ENCODE peak calls at places on chromosomes 12 and 14, in six cellular contexts. N is mesendoderm, K is IMR-90, T is neuronal stem cell, W is H1, R is H9. Z is an unnamed sample.

GRCh38 chr12:12266389-12266872 is 413 bp downstream of the LRP6 start:
- DNase-seq in N (peak), K (no peak), T (no peak), W (no peak), R (no peak), Z (no peak)

GRCh38 chr12:122545855-122546254 is 18.8 kb downstream of the KNTC1 start:
- DNase-seq in N (no peak), K (no peak), T (no peak), W (no peak), R (no peak), Z (no peak)

GRCh38 chr12:95767703-95768102 is 22.9 kb downstream of the NTN4 start:
- DNase-seq in N (no peak), K (peak), T (no peak), W (no peak), R (no peak), Z (no peak)

GRCh38 chr12:15037091-15037723 is 64.4 kb downstream of the PDE6H start:
- DNase-seq in N (peak), K (no peak), T (no peak), W (no peak), R (no peak), Z (no peak)

GRCh38 chr12:72264548-72265175 is 7.5 kb upstream of the TRHDE start:
- DNase-seq in N (peak), K (peak), T (no peak), W (no peak), R (no peak), Z (peak)

GRCh38 chr12:66352197-66352596 is 49.9 kb downstream of the HELB start:
- DNase-seq in N (peak), K (peak), T (no peak), W (peak), R (peak), Z (peak)

GRCh38 chr12:57216014-57216891 is at the start of gene NXPH4:
- DNase-seq in N (peak), K (no peak), T (no peak), W (no peak), R (peak), Z (no peak)

GRCh38 chr14:105092124-105092911 is 27.1 kb upstream of the GPR132 start:
- DNase-seq in N (no peak), K (no peak), T (no peak), W (no peak), R (peak), Z (peak)

GRCh38 chr14:74261288-74261687 is 22.0 kb downstream of the VSX2 start:
- DNase-seq in N (no peak), K (no peak), T (no peak), W (no peak), R (no peak), Z (no peak)

GRCh38 chr12:22653075-22653474 is 28.1 kb downstream of the ETNK1 start:
- DNase-seq in N (no peak), K (peak), T (no peak), W (no peak), R (no peak), Z (no peak)

GRCh38 chr12:13941258-13942249 is 39.8 kb downstream of the GRIN2B start:
- DNase-seq in N (peak), K (peak), T (peak), W (peak), R (peak), Z (peak)

GRCh38 chr12:62709321-62709720 is 225.6 kb downstream of the PPM1H start:
- DNase-seq in N (no peak), K (no peak), T (no peak), W (no peak), R (no peak), Z (no peak)

GRCh38 chr14:24360281-24360680 is 7.7 kb upstream of the NFATC4 start:
- DNase-seq in N (no peak), K (no peak), T (no peak), W (no peak), R (no peak), Z (no peak)

GRCh38 chr12:119328111-119328510 is 6.4 kb upstream of the CCDC60 start:
- DNase-seq in N (peak), K (no peak), T (no peak), W (no peak), R (peak), Z (no peak)

GRCh38 chr12:110883251-110883650 is 36.5 kb downstream of the CCDC63 start:
- DNase-seq in N (no peak), K (no peak), T (no peak), W (no peak), R (no peak), Z (no peak)

GRCh38 chr12:53820503-53820902 is 68.7 kb upstream of the CISTR start:
- DNase-seq in N (peak), K (peak), T (no peak), W (no peak), R (no peak), Z (peak)

GRCh38 chr12:26723379-26724308 is 109.3 kb downstream of the ITPR2 start:
- DNase-seq in N (no peak), K (peak), T (no peak), W (no peak), R (no peak), Z (peak)

GRCh38 chr12:27555928-27556778 is 32.1 kb downstream of the PPFIBP1 start:
- DNase-seq in N (no peak), K (no peak), T (no peak), W (no peak), R (no peak), Z (peak)

GRCh38 chr14:64707661-64708060 is 3.4 kb downstream of the PLEKHG3 start:
- DNase-seq in N (peak), K (peak), T (no peak), W (no peak), R (no peak), Z (peak)

GRCh38 chr14:64706119-64706465 is 1.9 kb downstream of the PLEKHG3 start:
- DNase-seq in N (peak), K (no peak), T (no peak), W (no peak), R (no peak), Z (no peak)

GRCh38 chr14:64708148-64709004 is 4.2 kb downstream of the PLEKHG3 start:
- DNase-seq in N (peak), K (peak), T (no peak), W (no peak), R (peak), Z (peak)

GRCh38 chr14:64705406-64706118 is 1.3 kb downstream of the PLEKHG3 start:
- DNase-seq in N (peak), K (no peak), T (no peak), W (no peak), R (no peak), Z (peak)

GRCh38 chr14:64706552-64707193 is 2.4 kb downstream of the PLEKHG3 start:
- DNase-seq in N (peak), K (no peak), T (peak), W (no peak), R (peak), Z (peak)
- H2BK15ac ChIP-seq in N (no peak), K (no peak), T (no peak), W (peak), R (no peak), Z (peak)

GRCh38 chr12:80038062-80038560 is 61.2 kb upstream of the OTOGL start:
- DNase-seq in N (no peak), K (peak), T (no peak), W (no peak), R (no peak), Z (peak)

GRCh38 chr12:80044694-80045046 is 54.7 kb upstream of the OTOGL start:
- DNase-seq in N (no peak), K (peak), T (no peak), W (no peak), R (no peak), Z (peak)

GRCh38 chr12:80041071-80041470 is 58.3 kb upstream of the OTOGL start:
- DNase-seq in N (peak), K (no peak), T (no peak), W (no peak), R (no peak), Z (peak)

GRCh38 chr12:80041691-80042090 is 57.6 kb upstream of the OTOGL start:
- DNase-seq in N (no peak), K (peak), T (no peak), W (no peak), R (no peak), Z (peak)

GRCh38 chr12:80040075-80040738 is 59.1 kb upstream of the OTOGL start:
- DNase-seq in N (no peak), K (peak), T (no peak), W (no peak), R (no peak), Z (peak)
- H2BK15ac ChIP-seq in N (no peak), K (peak), T (no peak), W (no peak), R (no peak), Z (no peak)

GRCh38 chr12:124993568-124994434 is at the start of gene BRI3BP:
- DNase-seq in N (peak), K (peak), T (peak), W (no peak), R (peak), Z (peak)
- H2BK15ac ChIP-seq in N (no peak), K (no peak), T (no peak), W (peak), R (no peak), Z (peak)

GRCh38 chr14:45140661-45141187 is 5.0 kb downstream of the FANCM start:
- DNase-seq in N (peak), K (no peak), T (no peak), W (no peak), R (peak), Z (no peak)

GRCh38 chr14:45145214-45145613 is 9.5 kb downstream of the FANCM start:
- DNase-seq in N (no peak), K (no peak), T (no peak), W (no peak), R (no peak), Z (no peak)

GRCh38 chr14:45150386-45150890 is 14.7 kb downstream of the FANCM start:
- DNase-seq in N (no peak), K (no peak), T (no peak), W (no peak), R (no peak), Z (no peak)

GRCh38 chr14:45149602-45150001 is 13.9 kb downstream of the FANCM start:
- DNase-seq in N (no peak), K (no peak), T (no peak), W (no peak), R (no peak), Z (no peak)

GRCh38 chr14:45144658-45145057 is 8.9 kb downstream of the FANCM start:
- DNase-seq in N (no peak), K (no peak), T (no peak), W (no peak), R (no peak), Z (no peak)
- H2BK15ac ChIP-seq in N (no peak), K (no peak), T (no peak), W (no peak), R (no peak), Z (no peak)

GRCh38 chr12:75699251-75699650 is 187.8 kb upstream of the KRR1 start:
- DNase-seq in N (no peak), K (no peak), T (no peak), W (no peak), R (no peak), Z (no peak)

GRCh38 chr12:75701859-75702258 is 190.4 kb upstream of the KRR1 start:
- DNase-seq in N (no peak), K (no peak), T (no peak), W (no peak), R (no peak), Z (no peak)

GRCh38 chr12:75698052-75698451 is 186.6 kb upstream of the KRR1 start:
- DNase-seq in N (no peak), K (no peak), T (no peak), W (no peak), R (no peak), Z (no peak)

GRCh38 chr12:75702477-75703093 is 191.2 kb upstream of the KRR1 start:
- DNase-seq in N (no peak), K (no peak), T (no peak), W (no peak), R (no peak), Z (no peak)

DNA sequence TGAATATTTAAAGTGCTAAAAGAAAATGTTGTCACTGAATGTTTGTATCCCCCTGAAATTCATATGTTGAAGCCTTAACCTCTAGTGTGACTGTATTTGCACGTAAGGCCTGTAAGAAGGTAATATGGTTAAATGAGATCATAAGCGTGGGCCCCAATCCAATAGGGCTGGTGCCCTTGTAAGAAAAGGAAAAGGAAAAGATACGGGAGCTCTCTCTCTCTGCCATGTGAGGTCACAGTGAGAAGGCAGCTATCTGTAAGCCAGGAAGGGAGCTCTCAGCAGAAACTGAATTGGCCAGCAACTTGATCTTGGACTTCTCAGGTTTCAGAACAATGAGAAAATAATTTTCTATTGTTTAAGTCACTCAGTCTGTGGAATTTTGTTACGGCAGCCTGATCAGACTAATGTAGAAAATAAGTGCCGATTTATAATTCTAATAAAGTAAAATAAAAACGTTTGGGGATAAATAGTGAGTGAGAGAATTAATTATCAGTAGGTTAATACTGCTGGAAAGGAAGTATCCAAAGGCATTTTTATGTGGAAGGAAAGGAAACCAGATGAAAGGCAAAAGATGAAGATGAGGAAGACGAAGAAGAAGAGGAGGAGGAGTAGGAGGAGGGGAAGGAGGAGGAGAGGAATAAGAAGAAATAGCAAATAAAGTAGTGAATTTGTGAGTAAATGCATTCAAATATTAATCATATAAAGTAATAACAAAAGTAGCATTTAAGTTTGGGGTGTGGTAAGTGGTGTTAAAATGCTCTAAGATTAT is 188.5 kb upstream of the KRR1 start:
- DNase-seq in N (peak), K (peak), T (no peak), W (no peak), R (no peak), Z (no peak)
- H2BK15ac ChIP-seq in N (no peak), K (no peak), T (no peak), W (no peak), R (no peak), Z (no peak)

GRCh38 chr14:99831915-99832314 is 38.7 kb downstream of the EML1 start:
- DNase-seq in N (no peak), K (no peak), T (no peak), W (no peak), R (no peak), Z (no peak)

GRCh38 chr14:99832326-99832725 is 39.1 kb downstream of the EML1 start:
- DNase-seq in N (no peak), K (no peak), T (no peak), W (no peak), R (peak), Z (no peak)

GRCh38 chr14:99824776-99825175 is 31.6 kb downstream of the EML1 start:
- DNase-seq in N (no peak), K (no peak), T (no peak), W (no peak), R (no peak), Z (no peak)

DNA sequence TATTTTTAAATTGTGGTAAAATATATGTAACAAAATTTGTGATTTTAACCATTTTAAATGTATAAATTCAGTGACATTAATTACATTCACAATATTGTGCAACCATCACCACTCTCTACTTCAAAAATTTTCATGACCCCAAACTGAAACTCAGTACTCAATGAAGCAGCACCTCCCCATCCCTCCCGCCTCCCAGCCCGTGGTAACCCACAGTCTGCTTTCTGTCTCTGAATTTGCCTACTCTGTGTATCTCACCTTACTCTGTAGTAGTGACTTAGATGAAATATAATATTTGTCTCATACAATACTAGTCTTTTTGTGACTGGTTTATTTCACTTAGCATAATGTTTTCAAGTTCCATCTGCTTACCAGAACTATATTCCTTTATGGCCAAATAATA is 36.2 kb downstream of the EML1 start:
- DNase-seq in N (no peak), K (no peak), T (no peak), W (no peak), R (no peak), Z (no peak)
- H2BK15ac ChIP-seq in N (no peak), K (no peak), T (no peak), W (no peak), R (no peak), Z (no peak)

GRCh38 chr12:19674437-19674836 is 235.1 kb downstream of the AEBP2 start:
- DNase-seq in N (no peak), K (no peak), T (no peak), W (no peak), R (no peak), Z (no peak)
- H2BK15ac ChIP-seq in N (no peak), K (no peak), T (no peak), W (no peak), R (no peak), Z (no peak)

GRCh38 chr12:114667669-114668150 is 16.3 kb downstream of the TBX3 start:
- DNase-seq in N (no peak), K (no peak), T (no peak), W (no peak), R (no peak), Z (no peak)
- H2BK15ac ChIP-seq in N (no peak), K (no peak), T (no peak), W (no peak), R (no peak), Z (peak)

GRCh38 chr14:35408026-35408425 is 3.5 kb upstream of the NFKBIA start:
- DNase-seq in N (no peak), K (no peak), T (no peak), W (no peak), R (no peak), Z (no peak)
- H2BK15ac ChIP-seq in N (no peak), K (no peak), T (no peak), W (no peak), R (no peak), Z (no peak)

GRCh38 chr14:21385170-21385904 is 1.5 kb upstream of the SUPT16H start:
- DNase-seq in N (no peak), K (no peak), T (no peak), W (no peak), R (no peak), Z (no peak)
- H2BK15ac ChIP-seq in N (no peak), K (no peak), T (no peak), W (no peak), R (no peak), Z (no peak)

Z was measured in mesenchymal stem cell.